ENCODE peak calls at places on chromosome X, in seven cellular contexts. E is Peyer's patch, S is Caco-2, D is endodermal cell, O is choroid plexus epithelial cell, X is MM.1S, P is GM23338. R is an unnamed sample.

GRCh38 chrX:37315511-37316248 is 33.5 kb upstream of the PRRG1 start:
- DNase-seq in E (no peak), S (no peak), D (no peak), O (no peak), X (no peak), P (no peak), R (no peak)

GRCh38 chrX:2159393-2159792 is 341.4 kb downstream of the DHRSX start:
- DNase-seq in E (no peak), S (no peak), D (no peak), O (no peak), X (no peak), P (no peak), R (no peak)

GRCh38 chrX:113384628-113385027 is 544.0 kb upstream of the AMOT start:
- DNase-seq in E (no peak), S (no peak), D (no peak), O (peak), X (no peak), P (no peak), R (peak)

GRCh38 chrX:1451676-1452496 is 823 bp downstream of the ASMTL start:
- DNase-seq in E (peak), S (peak), D (peak), O (no peak), X (no peak), P (no peak), R (no peak)

GRCh38 chrX:74923942-74924448 is 1.3 kb downstream of the NEXMIF start:
- DNase-seq in E (peak), S (no peak), D (no peak), O (no peak), X (no peak), P (peak), R (no peak)

GRCh38 chrX:44235534-44235933 is 107.9 kb downstream of the EFHC2 start:
- DNase-seq in E (no peak), S (no peak), D (no peak), O (no peak), X (no peak), P (no peak), R (no peak)

GRCh38 chrX:111283446-111283845 is 13.2 kb upstream of the CAPN6 start:
- DNase-seq in E (no peak), S (no peak), D (no peak), O (no peak), X (no peak), P (no peak), R (no peak)

GRCh38 chrX:110317079-110317819 is 636 bp downstream of the AMMECR1 start:
- DNase-seq in E (peak), S (peak), D (peak), O (no peak), X (peak), P (peak), R (peak)

GRCh38 chrX:119512145-119512800 is 44.0 kb downstream of the SLC25A5 start:
- DNase-seq in E (no peak), S (peak), D (peak), O (peak), X (peak), P (peak), R (peak)

GRCh38 chrX:133365886-133366611 is 49.2 kb downstream of the GPC4 start:
- DNase-seq in E (no peak), S (no peak), D (no peak), O (peak), X (no peak), P (no peak), R (no peak)

GRCh38 chrX:130028196-130028595 is 45.8 kb downstream of the BCORL1 start:
- DNase-seq in E (peak), S (no peak), D (peak), O (peak), X (peak), P (peak), R (peak)

GRCh38 chrX:139170526-139171173 is 359.9 kb upstream of the F9 start:
- DNase-seq in E (no peak), S (no peak), D (no peak), O (no peak), X (no peak), P (no peak), R (no peak)

GRCh38 chrX:41293269-41293668 is 40.7 kb upstream of the DDX3X start:
- DNase-seq in E (no peak), S (no peak), D (peak), O (peak), X (peak), P (peak), R (peak)

GRCh38 chrX:12791253-12792228 is at the start of gene PRPS2:
- DNase-seq in E (peak), S (peak), D (peak), O (peak), X (peak), P (peak), R (peak)

GRCh38 chrX:3651272-3651671 is 62.2 kb downstream of the PRKX start:
- DNase-seq in E (no peak), S (no peak), D (no peak), O (peak), X (peak), P (peak), R (peak)

GRCh38 chrX:49001521-49002090 is 458 bp downstream of the GRIPAP1 start:
- DNase-seq in E (peak), S (no peak), D (peak), O (peak), X (peak), P (peak), R (peak)

GRCh38 chrX:77275392-77275791 is 171.8 kb upstream of the FGF16 start:
- DNase-seq in E (no peak), S (no peak), D (no peak), O (no peak), X (no peak), P (no peak), R (no peak)

GRCh38 chrX:46624090-46624786 is 50.7 kb downstream of the CHST7 start:
- DNase-seq in E (no peak), S (no peak), D (no peak), O (no peak), X (no peak), P (no peak), R (no peak)

GRCh38 chrX:112818114-112819012 is 22.3 kb downstream of the AMOT start:
- DNase-seq in E (no peak), S (no peak), D (peak), O (no peak), X (no peak), P (peak), R (peak)

GRCh38 chrX:78747471-78747870 is at the start of gene LPAR4:
- DNase-seq in E (no peak), S (no peak), D (peak), O (peak), X (no peak), P (peak), R (no peak)

GRCh38 chrX:133448512-133449076 is 33.3 kb upstream of the GPC4 start:
- DNase-seq in E (no peak), S (no peak), D (peak), O (no peak), X (no peak), P (peak), R (no peak)

GRCh38 chrX:154526901-154527675 is 11.1 kb upstream of the FAM3A start:
- DNase-seq in E (peak), S (peak), D (peak), O (peak), X (peak), P (peak), R (peak)
- TF ChIP-seq CTCF in E (peak), S (peak), D (peak), O (peak), X (peak), P (peak), R (peak)

GRCh38 chrX:140664939-140665338 is 44.6 kb upstream of the LINC00632 start:
- DNase-seq in E (no peak), S (no peak), D (no peak), O (peak), X (peak), P (peak), R (peak)

GRCh38 chrX:140661657-140662056 is 47.9 kb upstream of the LINC00632 start:
- DNase-seq in E (no peak), S (no peak), D (no peak), O (peak), X (no peak), P (no peak), R (peak)
- TF ChIP-seq CTCF in E (no peak), S (no peak), D (peak), O (peak), X (no peak), P (peak), R (peak)

GRCh38 chrX:47751670-47752069 is 85.0 kb upstream of the ZNF81 start:
- DNase-seq in E (no peak), S (peak), D (peak), O (peak), X (peak), P (peak), R (peak)
- TF ChIP-seq CTCF in E (peak), S (peak), D (peak), O (peak), X (peak), P (peak), R (peak)

GRCh38 chrX:153927936-153928760 is 2.1 kb upstream of the ARHGAP4 start:
- DNase-seq in E (peak), S (peak), D (peak), O (peak), X (peak), P (peak), R (peak)
- TF ChIP-seq CTCF in E (peak), S (peak), D (no peak), O (peak), X (no peak), P (peak), R (peak)